ENCODE peak calls at places on chromosome 7, in five cellular contexts. One of them, this sample, is unnamed.

GRCh38 chr7:105399043-105399725 is 10.5 kb upstream of the SRPK2 start:
- DNase-seq in left cardiac atrium: no peak
- DNase-seq in fibroblast of pulmonary artery: peak
- DNase-seq in AG10803: peak
- DNase-seq in PC-3: peak
- DNase-seq in this sample: no peak

GRCh38 chr7:49776994-49777393 is 3.6 kb downstream of the VWC2 start:
- DNase-seq in left cardiac atrium: no peak
- DNase-seq in fibroblast of pulmonary artery: no peak
- DNase-seq in AG10803: no peak
- DNase-seq in PC-3: no peak
- DNase-seq in this sample: no peak

GRCh38 chr7:135322571-135323340 is 89.1 kb downstream of the STRA8 start:
- DNase-seq in left cardiac atrium: no peak
- DNase-seq in fibroblast of pulmonary artery: no peak
- DNase-seq in AG10803: no peak
- DNase-seq in PC-3: no peak
- DNase-seq in this sample: no peak

GRCh38 chr7:94043299-94043698 is 39.1 kb upstream of the BET1 start:
- DNase-seq in left cardiac atrium: no peak
- DNase-seq in fibroblast of pulmonary artery: peak
- DNase-seq in AG10803: peak
- DNase-seq in PC-3: peak
- DNase-seq in this sample: no peak

GRCh38 chr7:11833431-11833830 is 1.4 kb upstream of the THSD7A start:
- DNase-seq in left cardiac atrium: no peak
- DNase-seq in fibroblast of pulmonary artery: no peak
- DNase-seq in AG10803: no peak
- DNase-seq in PC-3: no peak
- DNase-seq in this sample: no peak

GRCh38 chr7:91557789-91558396 is 293.7 kb downstream of the FZD1 start:
- DNase-seq in left cardiac atrium: no peak
- DNase-seq in fibroblast of pulmonary artery: peak
- DNase-seq in AG10803: peak
- DNase-seq in PC-3: peak
- DNase-seq in this sample: no peak

GRCh38 chr7:156764016-156764669 is 123.6 kb downstream of the RNF32 start:
- DNase-seq in left cardiac atrium: peak
- DNase-seq in fibroblast of pulmonary artery: peak
- DNase-seq in AG10803: peak
- DNase-seq in PC-3: peak
- DNase-seq in this sample: peak

GRCh38 chr7:123024989-123025758 is 29.7 kb upstream of the TAS2R16 start:
- DNase-seq in left cardiac atrium: no peak
- DNase-seq in fibroblast of pulmonary artery: peak
- DNase-seq in AG10803: no peak
- DNase-seq in PC-3: peak
- DNase-seq in this sample: no peak

GRCh38 chr7:75795831-75796285 is 17.7 kb downstream of the CCL24 start:
- DNase-seq in left cardiac atrium: peak
- DNase-seq in fibroblast of pulmonary artery: no peak
- DNase-seq in AG10803: no peak
- DNase-seq in PC-3: no peak
- DNase-seq in this sample: peak

GRCh38 chr7:73906874-73907273 is 45.9 kb downstream of the TMEM270 start:
- DNase-seq in left cardiac atrium: no peak
- DNase-seq in fibroblast of pulmonary artery: no peak
- DNase-seq in AG10803: no peak
- DNase-seq in PC-3: no peak
- DNase-seq in this sample: no peak

GRCh38 chr7:754531-755420 is 27.7 kb upstream of the PRKAR1B start:
- DNase-seq in left cardiac atrium: no peak
- DNase-seq in fibroblast of pulmonary artery: no peak
- DNase-seq in AG10803: no peak
- DNase-seq in PC-3: no peak
- DNase-seq in this sample: no peak

GRCh38 chr7:17940302-17941170 is at the start of gene SNX13:
- DNase-seq in left cardiac atrium: peak
- DNase-seq in fibroblast of pulmonary artery: peak
- DNase-seq in AG10803: peak
- DNase-seq in PC-3: peak
- DNase-seq in this sample: peak

GRCh38 chr7:120742370-120742769 is 115.6 kb downstream of the TSPAN12 start:
- DNase-seq in left cardiac atrium: no peak
- DNase-seq in fibroblast of pulmonary artery: no peak
- DNase-seq in AG10803: no peak
- DNase-seq in PC-3: no peak
- DNase-seq in this sample: peak

GRCh38 chr7:157470017-157470322 is 133.2 kb downstream of the DNAJB6 start:
- DNase-seq in left cardiac atrium: no peak
- DNase-seq in fibroblast of pulmonary artery: no peak
- DNase-seq in AG10803: no peak
- DNase-seq in PC-3: peak
- DNase-seq in this sample: no peak

GRCh38 chr7:10075866-10076265 is 897.8 kb upstream of the PHF14 start:
- DNase-seq in left cardiac atrium: no peak
- DNase-seq in fibroblast of pulmonary artery: no peak
- DNase-seq in AG10803: no peak
- DNase-seq in PC-3: no peak
- DNase-seq in this sample: peak

This sample was measured in Ammon's horn.